ENCODE peak calls at places on chromosomes 11 and 22, in four cellular contexts. J, P, W and O are unnamed samples.

GRCh38 chr22:38572065-38572464 is 2.1 kb upstream of the DMC1 start:
- DNase-seq in W (peak; percentile 61), J (peak; percentile 58), P (peak; percentile 67), O (no peak)

GRCh38 chr11:134266841-134267251 is 9.3 kb upstream of the GLB1L3 start:
- DNase-seq in P (peak; percentile 82), W (peak; percentile 97), J (peak; percentile 74), O (no peak)

GRCh38 chr22:35330258-35330861 is 30.7 kb downstream of the TOM1 start:
- DNase-seq in W (peak; percentile 16), J (peak; percentile 86), P (peak; percentile 92), O (peak; percentile 93)

GRCh38 chr11:27524155-27524554 is 17.6 kb upstream of the LIN7C start:
- DNase-seq in J (no peak), P (peak; percentile 64), W (peak; percentile 35), O (no peak)

GRCh38 chr11:73359930-73360742 is 16.1 kb upstream of the RELT start:
- DNase-seq in W (peak; percentile 66), J (peak; percentile 49), P (peak; percentile 54), O (no peak)

GRCh38 chr11:112523477-112523876 is 262.8 kb upstream of the PLET1 start:
- DNase-seq in W (no peak), J (no peak), P (peak; percentile 5), O (no peak)

GRCh38 chr11:102573851-102574250 is 43.3 kb upstream of the MMP7 start:
- DNase-seq in P (peak; percentile 42), J (no peak), W (no peak), O (no peak)

GRCh38 chr11:72860592-72860991 is 46.4 kb downstream of the ATG16L2 start:
- DNase-seq in P (no peak), J (no peak), W (no peak), O (no peak)

GRCh38 chr11:106087815-106088435 is 10.5 kb downstream of the AASDHPPT start:
- DNase-seq in P (peak; percentile 70), W (peak; percentile 83), J (no peak), O (peak; percentile 55)

GRCh38 chr11:11814614-11815452 is 26.9 kb upstream of the USP47 start:
- DNase-seq in J (no peak), P (no peak), W (no peak), O (no peak)

GRCh38 chr22:35575116-35575748 is 34.6 kb downstream of the RASD2 start:
- DNase-seq in P (no peak), J (no peak), W (no peak), O (no peak)

GRCh38 chr11:133271206-133271605 is 261.1 kb downstream of the OPCML start:
- DNase-seq in P (no peak), J (no peak), W (no peak), O (no peak)

GRCh38 chr11:65639623-65640482 is 2.0 kb downstream of the SIPA1 start:
- DNase-seq in P (no peak), J (no peak), W (no peak), O (no peak)

GRCh38 chr22:40385041-40385782 is 14.8 kb downstream of the SGSM3 start:
- DNase-seq in W (no peak), P (no peak), J (no peak), O (no peak)

GRCh38 chr22:31818481-31819392 is 64.9 kb downstream of the DEPDC5 start:
- DNase-seq in P (peak; percentile 62), W (peak; percentile 22), J (peak; percentile 21), O (no peak)

GRCh38 chr11:8728566-8728965 is 46.0 kb downstream of the RPL27A start:
- DNase-seq in J (peak; percentile 43), W (peak; percentile 16), P (peak; percentile 51), O (no peak)

GRCh38 chr11:82791779-82792178 is 58.1 kb upstream of the FAM181B start:
- DNase-seq in P (no peak), W (no peak), J (no peak), O (no peak)